ENCODE peak calls at places on chromosomes 11 and 22, in seven cellular contexts. R, L, E, T, V, S and D are unnamed samples.

GRCh38 chr11:69496202-69496557 is 14.7 kb downstream of the LINC01488 start:
- DNase-seq in T (no peak), S (no peak), E (no peak), V (no peak), L (no peak), R (no peak), D (no peak)

GRCh38 chr11:120304526-120304925 is 20.6 kb upstream of the TLCD5 start:
- DNase-seq in R (peak; percentile 42), L (no peak), V (no peak), T (no peak), S (no peak), E (peak; percentile 62), D (no peak)

GRCh38 chr11:12968836-12969235 is 40.3 kb upstream of the RASSF10 start:
- DNase-seq in E (no peak), L (no peak), V (no peak), R (no peak), S (no peak), T (no peak), D (no peak)

GRCh38 chr11:125319649-125320048 is 155.1 kb downstream of the PKNOX2 start:
- DNase-seq in R (no peak), T (no peak), E (no peak), S (no peak), V (no peak), L (no peak), D (no peak)

GRCh38 chr22:39658367-39658766 is 87.8 kb downstream of the CACNA1I start:
- DNase-seq in R (no peak), V (no peak), T (no peak), L (no peak), E (no peak), S (peak; percentile 53), D (no peak)

GRCh38 chr11:75697906-75698563 is 19.6 kb upstream of the MOGAT2 start:
- DNase-seq in E (no peak), R (no peak), T (no peak), V (no peak), S (no peak), L (no peak), D (no peak)

GRCh38 chr22:49419661-49420060 is 408.0 kb downstream of the BRD1 start:
- DNase-seq in V (no peak), T (no peak), R (no peak), L (no peak), E (no peak), S (no peak), D (no peak)

GRCh38 chr11:10878408-10879214 is 20.8 kb upstream of the ZBED5 start:
- DNase-seq in R (no peak), T (no peak), L (peak; percentile 41), S (peak; percentile 53), V (no peak), E (no peak), D (no peak)

GRCh38 chr11:79200398-79201070 is 240.3 kb downstream of the TENM4 start:
- DNase-seq in R (no peak), V (no peak), L (no peak), S (no peak), E (no peak), T (no peak), D (no peak)

GRCh38 chr22:46196268-46196667 is 45.9 kb downstream of the PPARA start:
- DNase-seq in E (no peak), R (no peak), S (no peak), V (no peak), L (no peak), T (no peak), D (no peak)

GRCh38 chr11:18720811-18721575 is 5.0 kb downstream of the IGSF22 start:
- DNase-seq in T (peak; percentile 73), L (peak; percentile 49), V (peak; percentile 12), R (peak; percentile 70), E (no peak), S (peak; percentile 76), D (peak; percentile 66)

GRCh38 chr11:70568504-70569172 is 170.3 kb downstream of the CTTN start:
- DNase-seq in R (no peak), L (no peak), E (no peak), V (no peak), T (no peak), S (no peak), D (no peak)

GRCh38 chr22:36865346-36865745 is 4.5 kb downstream of the NCF4 start:
- DNase-seq in V (no peak), E (no peak), T (no peak), S (no peak), R (no peak), L (no peak), D (no peak)

GRCh38 chr22:42515896-42516295 is 3.7 kb downstream of the RRP7A start:
- DNase-seq in T (no peak), L (no peak), R (no peak), E (no peak), V (no peak), S (no peak), D (no peak)

GRCh38 chr22:43159484-43160178 is 8.3 kb downstream of the TSPO start:
- DNase-seq in R (no peak), L (no peak), T (no peak), V (no peak), S (no peak), E (no peak), D (no peak)

GRCh38 chr11:19279455-19279854 is 38.7 kb upstream of the E2F8 start:
- DNase-seq in T (no peak), V (no peak), R (no peak), S (peak; percentile 10), L (peak; percentile 29), E (no peak), D (no peak)

GRCh38 chr22:44023404-44024287 is 456 bp upstream of the PARVB start:
- DNase-seq in T (no peak), E (no peak), V (no peak), S (peak; percentile 9), L (no peak), R (peak; percentile 86), D (no peak)

GRCh38 chr11:78290293-78291176 is 101.8 kb downstream of the USP35 start:
- DNase-seq in S (no peak), E (peak; percentile 57), V (no peak), R (no peak), T (no peak), L (no peak), D (no peak)

GRCh38 chr11:65524010-65524746 is 705 bp upstream of the SCYL1 start:
- DNase-seq in L (no peak), E (no peak), S (no peak), R (peak; percentile 23), V (no peak), T (no peak), D (no peak)

GRCh38 chr22:27213766-27214581 is 556.6 kb downstream of the MIAT start:
- DNase-seq in T (no peak), E (no peak), S (no peak), R (no peak), V (no peak), L (no peak), D (no peak)

GRCh38 chr11:3022300-3022967 is 30.3 kb upstream of the NAP1L4 start:
- DNase-seq in L (no peak), T (no peak), V (no peak), S (no peak), E (no peak), R (peak; percentile 56), D (no peak)

GRCh38 chr22:46056169-46057041 is 79.4 kb upstream of the WNT7B start:
- DNase-seq in L (no peak), R (no peak), S (no peak), E (no peak), T (no peak), V (no peak), D (no peak)

GRCh38 chr22:23192133-23192532 is 11.8 kb downstream of the BCR start:
- DNase-seq in S (no peak), T (no peak), R (no peak), E (no peak), L (peak; percentile 67), V (no peak), D (no peak)

GRCh38 chr22:41576877-41577276 is 12.8 kb downstream of the PMM1 start:
- DNase-seq in V (no peak), R (peak; percentile 65), S (no peak), T (no peak), L (peak; percentile 48), E (no peak), D (no peak)

GRCh38 chr11:13502492-13502891 is 6.7 kb upstream of the PTH start:
- DNase-seq in R (no peak), V (no peak), S (no peak), E (no peak), T (no peak), L (no peak), D (no peak)

GRCh38 chr11:70872950-70873735 is 379.2 kb downstream of the SHANK2 start:
- DNase-seq in L (no peak), R (no peak), E (no peak), T (no peak), S (no peak), V (no peak), D (no peak)

GRCh38 chr11:128831781-128832497 is 35.2 kb downstream of the KCNJ1 start:
- DNase-seq in T (no peak), V (no peak), E (no peak), R (peak; percentile 47), L (no peak), S (no peak), D (no peak)

GRCh38 chr11:23897453-23898289 is 599.2 kb upstream of the LUZP2 start:
- DNase-seq in E (no peak), V (no peak), S (no peak), R (no peak), T (no peak), L (no peak), D (no peak)

GRCh38 chr22:17788528-17789378 is 14.5 kb upstream of the BID start:
- DNase-seq in R (no peak), V (no peak), L (no peak), E (no peak), S (no peak), T (no peak), D (no peak)

GRCh38 chr11:12831471-12832202 is 157.4 kb downstream of the TEAD1 start:
- DNase-seq in T (no peak), R (no peak), L (no peak), E (no peak), V (no peak), S (no peak), D (no peak)

GRCh38 chr11:73664894-73665293 is 18.5 kb downstream of the PLEKHB1 start:
- DNase-seq in T (no peak), L (no peak), E (no peak), V (no peak), R (no peak), S (no peak), D (no peak)

GRCh38 chr11:85823816-85824215 is 12.9 kb upstream of the SYTL2 start:
- DNase-seq in T (no peak), R (no peak), S (peak; percentile 93), E (no peak), L (no peak), V (no peak), D (peak; percentile 81)

GRCh38 chr11:44290206-44290605 is 19.7 kb downstream of the ALX4 start:
- DNase-seq in S (no peak), V (no peak), T (no peak), E (no peak), R (no peak), L (no peak), D (no peak)

GRCh38 chr11:1048375-1049070 is 12.0 kb upstream of the MUC6 start:
- DNase-seq in R (no peak), E (no peak), L (no peak), T (no peak), V (no peak), S (no peak), D (no peak)

GRCh38 chr22:46292727-46293126 is 3.9 kb upstream of the GTSE1 start:
- DNase-seq in T (no peak), V (no peak), S (no peak), R (no peak), L (no peak), E (no peak), D (no peak)

GRCh38 chr11:119551726-119552510 is 128.9 kb upstream of the THY1 start:
- DNase-seq in T (no peak), S (no peak), E (no peak), L (no peak), R (no peak), V (no peak), D (no peak)